ENCODE peak calls at places on chromosomes 6 and 20, in four cellular contexts. U is CD8-positive, alpha-beta T cell; Y is pancreas; A is right cardiac atrium. B is an unnamed sample.

GRCh38 chr6:79180082-79180481 is 54.4 kb downstream of the HMGN3 start:
- DNase-seq in U (no peak), Y (no peak), A (no peak), B (no peak)

GRCh38 chr6:44257007-44257752 is at the start of gene SLC35B2:
- DNase-seq in U (peak; percentile 81), Y (peak; percentile 77), A (peak; percentile 91), B (no peak)

GRCh38 chr20:14116037-14116436 is 120.7 kb downstream of the MACROD2 start:
- DNase-seq in U (no peak), Y (no peak), A (no peak), B (no peak)

GRCh38 chr20:21677261-21677660 is 28.2 kb upstream of the PAX1 start:
- DNase-seq in U (no peak), Y (no peak), A (no peak), B (no peak)

GRCh38 chr6:121688974-121689373 is 253.5 kb downstream of the GJA1 start:
- DNase-seq in U (no peak), Y (no peak), A (no peak), B (no peak)

GRCh38 chr20:44064501-44065400 is 122.2 kb downstream of the JPH2 start:
- DNase-seq in U (no peak), Y (no peak), A (no peak), B (no peak)

GRCh38 chr20:2751868-2752630 is 48.4 kb downstream of the CPXM1 start:
- DNase-seq in U (peak; percentile 70), Y (peak; percentile 44), A (peak; percentile 73), B (no peak)

GRCh38 chr6:43221046-43221773 is 8.1 kb downstream of the DNPH1 start:
- DNase-seq in U (no peak), Y (no peak), A (no peak), B (no peak)

GRCh38 chr20:53247460-53248103 is 275.4 kb downstream of the TSHZ2 start:
- DNase-seq in U (no peak), Y (no peak), A (no peak), B (no peak)

GRCh38 chr6:56259682-56260081 is 12.3 kb upstream of the COL21A1 start:
- DNase-seq in U (no peak), Y (no peak), A (no peak), B (peak; percentile 14)

GRCh38 chr6:98044168-98044567 is 761.2 kb upstream of the MMS22L start:
- DNase-seq in U (no peak), Y (no peak), A (no peak), B (no peak)

GRCh38 chr20:23880426-23880825 is 878 bp upstream of the CST5 start:
- DNase-seq in U (no peak), Y (no peak), A (no peak), B (no peak)

GRCh38 chr6:145802141-145802540 is 12.5 kb downstream of the FBXO30 start:
- DNase-seq in U (no peak), Y (no peak), A (no peak), B (no peak)

GRCh38 chr6:31970604-31971271 is 1.2 kb downstream of the DXO start:
- DNase-seq in U (no peak), Y (no peak), A (peak; percentile 64), B (no peak)

GRCh38 chr6:31972709-31973350 is 892 bp upstream of the DXO start:
- DNase-seq in U (peak; percentile 46), Y (no peak), A (no peak), B (no peak)

GRCh38 chr6:31969712-31970603 is 2.0 kb downstream of the DXO start:
- DNase-seq in U (no peak), Y (no peak), A (no peak), B (no peak)

GRCh38 chr6:31971993-31972708 is at the start of gene DXO:
- DNase-seq in U (peak; percentile 98), Y (peak; percentile 96), A (peak; percentile 97), B (peak; percentile 98)

GRCh38 chr6:31971279-31971992 is 502 bp downstream of the DXO start:
- DNase-seq in U (peak; percentile 52), Y (no peak), A (peak; percentile 63), B (no peak)
- H3K4me3 ChIP-seq in U (peak overlapping the region; percentile 90), Y (peak overlapping the region; percentile 66), A (peak overlapping the region; percentile 71), B (peak overlapping the region; percentile 98)

GRCh38 chr6:123764717-123765116 is 38.9 kb upstream of the NKAIN2 start:
- DNase-seq in U (no peak), Y (no peak), A (no peak), B (no peak)

GRCh38 chr6:123768939-123769338 is 34.7 kb upstream of the NKAIN2 start:
- DNase-seq in U (no peak), Y (no peak), A (no peak), B (no peak)

GRCh38 chr6:123770247-123770949 is 33.3 kb upstream of the NKAIN2 start:
- DNase-seq in U (no peak), Y (no peak), A (no peak), B (no peak)

GRCh38 chr6:123771126-123771525 is 32.5 kb upstream of the NKAIN2 start:
- DNase-seq in U (no peak), Y (no peak), A (no peak), B (no peak)

GRCh38 chr6:123769431-123769830 is 34.2 kb upstream of the NKAIN2 start:
- DNase-seq in U (no peak), Y (no peak), A (no peak), B (no peak)
- H3K4me3 ChIP-seq in U (no peak overlapping the region), Y (no peak overlapping the region), A (no peak overlapping the region), B (no peak overlapping the region)

DNA sequence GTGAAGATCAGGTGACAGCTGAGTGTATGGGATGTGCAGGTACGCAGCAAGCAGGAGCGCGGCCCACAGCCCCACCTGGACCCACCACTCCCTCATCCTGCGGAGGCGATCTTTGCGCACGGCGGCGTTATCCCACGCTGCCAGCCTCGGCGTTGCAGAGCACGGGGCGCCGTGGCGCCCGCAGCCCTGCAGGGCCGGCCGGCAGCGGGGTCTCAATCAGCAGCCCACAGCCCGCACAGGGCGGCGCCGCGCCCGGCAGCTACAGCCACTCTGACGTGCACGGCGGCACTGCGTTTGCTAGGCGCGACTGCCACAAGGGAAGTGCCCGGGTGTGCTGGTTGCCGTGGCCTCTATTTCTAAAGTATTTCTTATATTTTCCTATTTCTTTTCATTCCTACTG is 46.9 kb downstream of the LAMA2 start:
- DNase-seq in U (no peak), Y (no peak), A (peak; percentile 31), B (no peak)
- H3K4me3 ChIP-seq in U (no peak overlapping the region), Y (no peak overlapping the region), A (no peak overlapping the region), B (no peak overlapping the region)

DNA sequence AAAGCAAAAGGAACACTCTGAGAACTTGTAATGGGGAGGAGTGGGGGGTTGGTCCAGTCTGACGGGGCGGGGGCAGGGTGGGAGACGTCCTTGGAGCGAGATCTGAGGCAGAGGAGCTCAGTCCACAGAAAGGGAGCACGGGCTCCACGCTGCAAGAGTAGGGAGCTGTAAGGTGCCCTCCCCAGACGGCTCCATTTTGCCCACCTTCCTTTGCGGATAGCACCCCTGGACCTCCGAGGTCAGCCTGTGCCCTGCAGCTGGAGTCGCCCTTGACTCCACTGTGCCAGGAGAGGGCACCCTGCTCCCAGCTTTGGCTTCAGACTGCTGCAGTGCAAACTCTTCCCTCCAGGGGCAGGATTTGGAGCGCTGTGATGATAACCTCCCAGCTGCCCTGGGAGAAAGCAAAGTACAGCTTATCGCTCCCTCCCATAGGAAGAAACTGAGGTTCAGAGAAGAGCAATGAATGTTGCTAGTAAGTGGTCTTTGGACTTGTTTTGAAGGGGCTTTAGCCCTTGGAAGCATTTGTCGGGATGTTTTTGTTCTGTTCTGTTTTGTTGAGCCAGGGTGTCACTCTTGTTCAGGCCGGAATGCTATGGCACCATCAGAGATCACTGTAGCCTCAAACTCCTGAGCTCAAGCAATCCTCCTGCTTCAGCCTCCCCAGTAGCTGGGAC is 9.5 kb upstream of the AHCY start:
- DNase-seq in U (peak; percentile 90), Y (peak; percentile 85), A (peak; percentile 91), B (peak; percentile 50)
- H3K4me3 ChIP-seq in U (no peak overlapping the region), Y (no peak overlapping the region), A (no peak overlapping the region), B (peak overlapping the region; percentile 21)

DNA sequence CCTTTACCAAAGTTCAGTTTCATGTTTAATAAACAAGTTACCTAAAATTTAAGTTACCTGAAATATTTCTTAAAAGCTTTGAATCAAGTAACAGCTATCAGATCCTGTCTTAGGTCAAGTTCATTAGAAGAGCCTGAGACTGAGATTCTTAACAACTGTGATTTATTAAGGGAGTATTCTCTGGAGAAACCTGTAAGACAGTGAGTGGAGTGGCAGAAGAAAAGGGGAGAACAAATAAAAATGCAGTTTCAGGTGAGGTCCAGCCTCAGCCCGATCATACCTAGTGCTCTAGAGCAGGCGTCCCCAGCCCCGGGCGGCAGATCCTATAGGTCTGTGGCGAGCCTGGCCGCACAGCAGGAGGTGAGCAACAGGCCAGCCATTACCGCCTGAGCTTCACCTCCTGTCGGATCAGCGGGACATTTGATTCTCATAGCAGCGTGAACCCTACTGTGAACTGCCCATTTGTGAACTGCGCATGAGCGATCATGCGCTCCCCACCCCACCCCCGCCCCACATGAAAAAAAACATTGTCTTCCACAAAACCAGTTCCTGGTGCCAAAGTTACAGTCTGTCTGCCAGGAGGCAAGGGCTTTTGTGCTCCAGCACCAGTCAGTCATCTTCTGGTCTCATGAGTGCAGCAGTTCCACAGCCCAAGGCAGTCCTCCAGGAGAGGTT is 59.2 kb upstream of the ADGRB3 start:
- DNase-seq in U (no peak), Y (peak; percentile 17), A (no peak), B (peak; percentile 8)
- H3K4me3 ChIP-seq in U (no peak overlapping the region), Y (no peak overlapping the region), A (no peak overlapping the region), B (no peak overlapping the region)

DNA sequence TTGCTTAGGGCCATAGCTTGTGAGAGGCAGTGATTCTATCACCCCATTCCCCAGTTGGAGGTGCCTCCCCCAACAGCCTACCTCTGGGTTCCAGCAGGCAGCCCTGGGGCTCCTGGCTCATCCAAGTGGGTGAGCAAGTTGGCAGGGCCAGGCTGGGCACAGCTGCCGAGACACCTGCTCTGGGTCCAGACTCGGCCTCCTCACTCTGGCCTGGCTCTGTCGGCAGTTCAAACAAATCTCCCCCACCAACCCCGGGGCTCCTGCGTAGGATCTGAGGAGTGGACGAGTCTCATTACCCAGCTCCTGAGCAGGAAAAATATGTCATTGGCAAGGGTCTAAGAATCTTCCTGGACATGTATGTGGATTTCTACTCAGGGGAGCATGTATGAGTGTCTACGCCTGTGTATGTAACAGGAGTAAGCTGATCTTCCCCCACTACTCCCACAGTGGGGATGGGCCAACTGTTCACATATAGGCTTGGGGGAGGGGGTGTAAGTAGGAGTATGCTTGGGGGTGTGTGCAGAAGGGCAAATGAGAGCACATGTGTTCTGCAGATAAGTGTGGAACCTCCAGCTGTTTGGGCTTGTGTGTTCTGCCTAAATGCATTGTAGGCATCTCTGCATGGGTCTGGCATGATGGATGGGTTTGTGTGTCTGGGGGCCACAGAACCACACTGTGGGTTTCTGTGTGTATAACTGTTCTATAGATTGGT is 2.0 kb downstream of the ID1 start:
- DNase-seq in U (no peak), Y (no peak), A (peak; percentile 71), B (no peak)
- H3K4me3 ChIP-seq in U (no peak overlapping the region), Y (no peak overlapping the region), A (peak overlapping the region; percentile 64), B (no peak overlapping the region)

GRCh38 chr6:157518399-157519250 is 137.6 kb downstream of the ZDHHC14 start:
- DNase-seq in U (no peak), Y (no peak), A (no peak), B (no peak)
- H3K4me3 ChIP-seq in U (no peak overlapping the region), Y (no peak overlapping the region), A (no peak overlapping the region), B (no peak overlapping the region)

GRCh38 chr6:111657146-111657545 is 51.5 kb upstream of the TRAF3IP2 start:
- DNase-seq in U (no peak), Y (no peak), A (no peak), B (peak; percentile 42)
- H3K4me3 ChIP-seq in U (no peak overlapping the region), Y (no peak overlapping the region), A (no peak overlapping the region), B (no peak overlapping the region)